ENCODE peak calls at places on chromosomes 7 and 10, in five cellular contexts. E, A, P, R and G are unnamed samples.

GRCh38 chr10:62379394-62379793 is 5.2 kb downstream of the ZNF365 start:
- DNase-seq in E (no peak), A (no peak), P (no peak), R (no peak), G (no peak)

GRCh38 chr7:47142169-47142866 is 439.6 kb downstream of the TNS3 start:
- DNase-seq in E (no peak), A (no peak), P (no peak), R (no peak), G (no peak)

GRCh38 chr7:144824360-144824759 is 11.5 kb downstream of the TPK1 start:
- DNase-seq in E (no peak), A (no peak), P (no peak), R (no peak), G (no peak)

GRCh38 chr7:55060085-55060484 is 41.3 kb downstream of the EGFR start:
- DNase-seq in E (no peak), A (no peak), P (no peak), R (no peak), G (no peak)

GRCh38 chr10:23070819-23071218 is 24.6 kb upstream of the MSRB2 start:
- DNase-seq in E (no peak), A (no peak), P (no peak), R (no peak), G (no peak)

GRCh38 chr7:2040201-2040892 is 192.4 kb downstream of the MAD1L1 start:
- DNase-seq in E (no peak), A (peak; percentile 51), P (no peak), R (no peak), G (no peak)

GRCh38 chr7:98090116-98090515 is 16.5 kb upstream of the LMTK2 start:
- DNase-seq in E (no peak), A (no peak), P (no peak), R (no peak), G (no peak)

GRCh38 chr7:26216044-26216443 is 14.5 kb downstream of the CBX3 start:
- DNase-seq in E (no peak), A (no peak), P (no peak), R (no peak), G (no peak)

GRCh38 chr7:513521-514166 is 6.0 kb downstream of the PDGFA start:
- DNase-seq in E (no peak), A (no peak), P (no peak), R (no peak), G (no peak)

GRCh38 chr7:117445206-117445605 is 17.9 kb upstream of the ASZ1 start:
- DNase-seq in E (no peak), A (no peak), P (no peak), R (no peak), G (no peak)

GRCh38 chr7:38838992-38839391 is 70.0 kb downstream of the VPS41 start:
- DNase-seq in E (no peak), A (no peak), P (no peak), R (no peak), G (no peak)

GRCh38 chr7:7911339-7911738 is 57.3 kb upstream of the GLCCI1 start:
- DNase-seq in E (peak; percentile 43), A (no peak), P (no peak), R (no peak), G (no peak)

GRCh38 chr10:86286591-86287421 is 79.8 kb downstream of the GRID1 start:
- DNase-seq in E (no peak), A (peak; percentile 43), P (no peak), R (no peak), G (no peak)

GRCh38 chr10:131166486-131166885 is 145.0 kb downstream of the TCERG1L start:
- DNase-seq in E (no peak), A (no peak), P (no peak), R (no peak), G (no peak)

GRCh38 chr10:26222563-26222962 is 6.0 kb downstream of the GAD2 start:
- DNase-seq in E (no peak), A (no peak), P (no peak), R (no peak), G (no peak)

GRCh38 chr7:132557489-132558044 is 18.7 kb downstream of the PLXNA4 start:
- DNase-seq in E (no peak), A (no peak), P (no peak), R (no peak), G (no peak)

GRCh38 chr10:97849491-97850402 is at the start of gene GOLGA7B:
- DNase-seq in E (no peak), A (no peak), P (peak; percentile 37), R (peak; percentile 75), G (peak; percentile 82)

GRCh38 chr7:135213831-135214230 is 2.5 kb upstream of the WDR91 start:
- DNase-seq in E (no peak), A (no peak), P (no peak), R (no peak), G (no peak)

GRCh38 chr10:71713135-71714040 is 6.2 kb downstream of the C10orf105 start:
- DNase-seq in E (no peak), A (no peak), P (no peak), R (no peak), G (no peak)

GRCh38 chr7:132865766-132866531 is 215.9 kb downstream of the CHCHD3 start:
- DNase-seq in E (no peak), A (no peak), P (no peak), R (no peak), G (no peak)

GRCh38 chr10:97466755-97467154 is 20.8 kb downstream of the ZDHHC16 start:
- DNase-seq in E (no peak), A (no peak), P (no peak), R (no peak), G (no peak)

GRCh38 chr10:131814567-131815290 is 86.1 kb upstream of the PPP2R2D start:
- DNase-seq in E (no peak), A (no peak), P (peak; percentile 0), R (no peak), G (peak; percentile 7)

GRCh38 chr7:72265505-72265904 is 146.6 kb downstream of the CALN1 start:
- DNase-seq in E (no peak), A (no peak), P (no peak), R (no peak), G (no peak)

GRCh38 chr7:29920491-29920890 is 69.1 kb downstream of the SCRN1 start:
- DNase-seq in E (no peak), A (no peak), P (no peak), R (no peak), G (no peak)

GRCh38 chr10:48490576-48491345 is 114.1 kb downstream of the ARHGAP22 start:
- DNase-seq in E (no peak), A (peak; percentile 66), P (no peak), R (no peak), G (no peak)

GRCh38 chr10:127117125-127117524 is 79.3 kb downstream of the INSYN2A start:
- DNase-seq in E (peak; percentile 13), A (no peak), P (peak; percentile 66), R (no peak), G (peak; percentile 60)

GRCh38 chr7:139734395-139734794 is 43.4 kb downstream of the HIPK2 start:
- DNase-seq in E (no peak), A (no peak), P (no peak), R (no peak), G (no peak)

DNA sequence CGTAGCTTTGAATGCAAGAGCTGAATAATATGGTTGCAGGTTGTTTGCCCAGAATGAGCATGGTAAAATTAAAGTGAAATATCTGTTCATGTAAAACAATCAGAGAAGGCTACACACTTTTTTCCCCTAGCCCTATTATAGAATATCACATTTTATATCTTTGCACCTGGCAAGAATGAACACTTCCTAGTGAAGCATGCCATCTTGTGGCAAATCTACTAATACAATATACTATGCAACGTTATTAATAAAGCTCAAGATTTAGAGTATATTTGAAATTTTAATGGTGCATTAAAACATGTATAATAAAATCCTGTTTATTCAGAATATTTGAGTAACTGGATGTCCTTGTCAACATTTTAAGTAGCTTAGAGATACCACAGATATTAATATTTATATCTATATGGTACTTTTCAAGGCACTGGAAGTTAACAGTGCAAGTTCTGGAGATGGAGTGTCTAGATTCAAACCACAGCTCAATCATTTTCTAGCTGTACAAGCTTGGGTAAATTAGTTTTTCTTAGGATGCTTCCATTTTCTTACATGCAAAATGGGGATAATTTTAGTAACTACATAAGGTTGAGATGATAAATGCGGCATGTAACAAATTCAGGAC is 643.1 kb upstream of the SEMA3D start:
- DNase-seq in E (no peak), A (no peak), P (no peak), R (no peak), G (no peak)
- TF ChIP-seq CTCF in E (no peak), A (peak; percentile 85), P (peak; percentile 75), R (no peak), G (peak; percentile 74)

GRCh38 chr7:40680657-40681056 is 545.9 kb downstream of the SUGCT start:
- DNase-seq in E (no peak), A (no peak), P (no peak), R (no peak), G (no peak)
- TF ChIP-seq CTCF in E (peak; percentile 65), A (peak; percentile 70), P (peak; percentile 56), R (no peak), G (peak; percentile 44)

GRCh38 chr7:78377532-78377931 is 579.0 kb downstream of the PHTF2 start:
- DNase-seq in E (no peak), A (no peak), P (no peak), R (no peak), G (no peak)
- TF ChIP-seq CTCF in E (peak; percentile 32), A (no peak), P (peak; percentile 34), R (no peak), G (peak; percentile 32)

DNA sequence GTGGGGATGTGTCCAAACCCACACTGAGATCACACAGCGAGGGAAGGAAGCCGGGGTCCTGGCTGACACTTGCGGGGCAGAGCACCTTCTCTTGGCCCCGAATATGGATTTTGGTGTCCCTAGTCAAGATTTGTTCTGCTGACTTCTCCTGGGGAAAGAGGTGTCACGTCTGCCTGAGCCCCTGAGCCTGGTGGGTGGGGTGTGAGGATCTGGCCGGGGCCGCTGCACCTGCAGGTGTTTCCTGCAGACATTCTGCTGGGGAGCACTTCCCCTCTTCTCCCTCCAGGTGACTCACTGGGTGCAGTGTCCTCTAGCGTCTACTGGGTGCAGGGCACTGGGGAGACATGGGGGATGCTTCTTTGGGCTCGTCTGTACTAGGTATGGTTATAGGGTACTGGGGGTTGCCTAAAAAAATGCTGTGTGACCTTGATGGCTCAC is 99.2 kb downstream of the GRK5 start:
- DNase-seq in E (no peak), A (no peak), P (no peak), R (peak; percentile 87), G (no peak)
- TF ChIP-seq CTCF in E (peak; percentile 40), A (peak; percentile 36), P (no peak), R (peak; percentile 74), G (no peak)

DNA sequence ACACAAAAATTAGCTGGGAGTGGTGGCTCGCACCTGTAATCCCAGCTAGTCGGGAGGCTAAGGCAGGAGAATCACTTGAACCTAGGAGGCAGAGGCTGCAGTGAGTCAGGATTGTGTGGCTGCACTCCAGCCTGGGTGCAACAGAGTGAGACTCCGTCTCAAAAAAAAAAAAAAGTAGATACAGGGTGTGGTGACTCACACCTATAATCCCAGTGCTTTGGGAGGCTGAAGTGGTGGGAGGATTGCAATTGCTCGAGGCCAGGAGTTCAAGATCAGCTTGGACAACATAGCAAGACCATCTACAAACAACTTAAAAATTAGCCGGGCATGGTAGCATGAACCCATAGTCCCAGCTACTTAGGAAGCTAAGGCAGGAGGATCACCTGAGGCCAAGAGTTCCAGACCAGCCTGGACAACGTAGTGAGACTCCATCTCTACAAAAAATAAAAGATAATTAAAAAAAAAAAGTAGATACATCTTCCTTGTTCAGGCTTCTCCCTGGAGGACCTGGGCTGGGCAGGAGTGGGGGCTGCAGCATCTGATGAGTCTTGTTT is 2.0 kb downstream of the MOSPD3 start:
- DNase-seq in E (no peak), A (no peak), P (no peak), R (no peak), G (no peak)
- TF ChIP-seq CTCF in E (no peak), A (no peak), P (no peak), R (no peak), G (no peak)